ENCODE peak calls at places on chromosomes 6 and 20, in ten cellular contexts. One of them, this sample, is unnamed.

GRCh38 chr6:43293698-43294097 is 4.4 kb upstream of the SLC22A7 start:
- DNase-seq in stomach: no peak
- DNase-seq in prostate gland: no peak
- DNase-seq in GM23338: no peak
- DNase-seq in HCT116: no peak
- DNase-seq in Panc1: no peak
- DNase-seq in transverse colon: no peak
- DNase-seq in SK-N-SH: no peak
- DNase-seq in K562: no peak
- DNase-seq in GM12878: no peak
- DNase-seq in this sample: no peak

GRCh38 chr6:37171141-37171969 is 1.4 kb downstream of the PIM1 start:
- DNase-seq in stomach: peak
- DNase-seq in prostate gland: peak
- DNase-seq in GM23338: peak
- DNase-seq in HCT116: no peak
- DNase-seq in Panc1: no peak
- DNase-seq in transverse colon: peak
- DNase-seq in SK-N-SH: peak
- DNase-seq in K562: no peak
- DNase-seq in GM12878: no peak
- DNase-seq in this sample: peak

GRCh38 chr20:59039233-59039632 is 3.4 kb downstream of the PRELID3B start:
- DNase-seq in stomach: no peak
- DNase-seq in prostate gland: no peak
- DNase-seq in GM23338: no peak
- DNase-seq in HCT116: no peak
- DNase-seq in Panc1: no peak
- DNase-seq in transverse colon: no peak
- DNase-seq in SK-N-SH: no peak
- DNase-seq in K562: no peak
- DNase-seq in GM12878: no peak
- DNase-seq in this sample: no peak

GRCh38 chr6:14333556-14334305 is 216.2 kb downstream of the CD83 start:
- DNase-seq in stomach: no peak
- DNase-seq in prostate gland: no peak
- DNase-seq in GM23338: no peak
- DNase-seq in HCT116: no peak
- DNase-seq in Panc1: no peak
- DNase-seq in transverse colon: no peak
- DNase-seq in SK-N-SH: no peak
- DNase-seq in K562: no peak
- DNase-seq in GM12878: no peak
- DNase-seq in this sample: no peak

GRCh38 chr20:36865076-36865860 is 10.7 kb upstream of the TLDC2 start:
- DNase-seq in stomach: no peak
- DNase-seq in prostate gland: no peak
- DNase-seq in GM23338: peak
- DNase-seq in HCT116: no peak
- DNase-seq in Panc1: no peak
- DNase-seq in transverse colon: no peak
- DNase-seq in SK-N-SH: no peak
- DNase-seq in K562: no peak
- DNase-seq in GM12878: no peak
- DNase-seq in this sample: no peak

GRCh38 chr6:22236626-22237414 is 60.0 kb downstream of the PRL start:
- DNase-seq in stomach: no peak
- DNase-seq in prostate gland: no peak
- DNase-seq in GM23338: no peak
- DNase-seq in HCT116: no peak
- DNase-seq in Panc1: no peak
- DNase-seq in transverse colon: no peak
- DNase-seq in SK-N-SH: no peak
- DNase-seq in K562: no peak
- DNase-seq in GM12878: no peak
- DNase-seq in this sample: no peak

GRCh38 chr6:131967948-131968347 is 16.8 kb upstream of the CCN2 start:
- DNase-seq in stomach: no peak
- DNase-seq in prostate gland: no peak
- DNase-seq in GM23338: no peak
- DNase-seq in HCT116: no peak
- DNase-seq in Panc1: no peak
- DNase-seq in transverse colon: no peak
- DNase-seq in SK-N-SH: no peak
- DNase-seq in K562: no peak
- DNase-seq in GM12878: no peak
- DNase-seq in this sample: no peak

GRCh38 chr6:121499666-121500065 is 64.2 kb downstream of the GJA1 start:
- DNase-seq in stomach: no peak
- DNase-seq in prostate gland: no peak
- DNase-seq in GM23338: no peak
- DNase-seq in HCT116: no peak
- DNase-seq in Panc1: no peak
- DNase-seq in transverse colon: no peak
- DNase-seq in SK-N-SH: no peak
- DNase-seq in K562: no peak
- DNase-seq in GM12878: no peak
- DNase-seq in this sample: no peak

GRCh38 chr6:133854633-133855598 is 34.0 kb upstream of the TCF21 start:
- DNase-seq in stomach: no peak
- DNase-seq in prostate gland: no peak
- DNase-seq in GM23338: peak
- DNase-seq in HCT116: no peak
- DNase-seq in Panc1: no peak
- DNase-seq in transverse colon: no peak
- DNase-seq in SK-N-SH: peak
- DNase-seq in K562: no peak
- DNase-seq in GM12878: no peak
- DNase-seq in this sample: no peak
- TF ChIP-seq CTCF in stomach: no peak
- TF ChIP-seq CTCF in prostate gland: no peak
- TF ChIP-seq CTCF in GM23338: no peak
- TF ChIP-seq CTCF in HCT116: no peak
- TF ChIP-seq CTCF in Panc1: no peak
- TF ChIP-seq CTCF in transverse colon: no peak
- TF ChIP-seq CTCF in SK-N-SH: no peak
- TF ChIP-seq CTCF in K562: no peak
- TF ChIP-seq CTCF in GM12878: no peak
- TF ChIP-seq CTCF in this sample: no peak

GRCh38 chr20:49349078-49349477 is 71.2 kb upstream of the ZNFX1 start:
- DNase-seq in stomach: no peak
- DNase-seq in prostate gland: no peak
- DNase-seq in GM23338: no peak
- DNase-seq in HCT116: no peak
- DNase-seq in Panc1: no peak
- DNase-seq in transverse colon: no peak
- DNase-seq in SK-N-SH: no peak
- DNase-seq in K562: no peak
- DNase-seq in GM12878: no peak
- DNase-seq in this sample: no peak
- TF ChIP-seq POLR2AphosphoS5 in stomach: no peak
- TF ChIP-seq POLR2AphosphoS5 in prostate gland: no peak
- TF ChIP-seq POLR2AphosphoS5 in GM23338: no peak
- TF ChIP-seq POLR2AphosphoS5 in HCT116: no peak
- TF ChIP-seq POLR2AphosphoS5 in Panc1: no peak
- TF ChIP-seq POLR2AphosphoS5 in transverse colon: no peak
- TF ChIP-seq POLR2AphosphoS5 in SK-N-SH: no peak
- TF ChIP-seq POLR2AphosphoS5 in K562: no peak
- TF ChIP-seq POLR2AphosphoS5 in GM12878: no peak
- TF ChIP-seq POLR2AphosphoS5 in this sample: no peak

DNA sequence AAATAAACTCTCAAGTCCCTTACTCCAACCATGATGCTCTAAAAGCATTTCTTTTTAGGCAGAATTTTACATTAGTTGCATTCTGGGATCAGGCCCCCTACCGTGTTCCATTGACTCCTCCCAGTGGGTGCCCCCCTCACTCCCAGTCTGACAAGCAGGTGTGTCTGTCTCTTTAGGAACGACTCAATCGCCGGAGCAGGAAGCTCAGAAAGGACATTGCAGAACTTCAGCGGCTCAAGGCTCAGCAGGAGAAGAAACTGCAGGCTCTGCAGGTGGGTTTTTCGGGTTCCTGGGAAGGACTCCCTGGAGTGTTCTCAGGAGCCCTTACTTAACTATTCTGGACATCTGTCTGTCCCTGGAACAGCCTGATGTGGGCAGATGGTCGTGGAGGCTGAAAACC is 9.9 kb downstream of the TRIM40 start:
- DNase-seq in stomach: no peak
- DNase-seq in prostate gland: no peak
- DNase-seq in GM23338: no peak
- DNase-seq in HCT116: no peak
- DNase-seq in Panc1: no peak
- DNase-seq in transverse colon: no peak
- DNase-seq in SK-N-SH: no peak
- DNase-seq in K562: no peak
- DNase-seq in GM12878: no peak
- DNase-seq in this sample: no peak
- TF ChIP-seq CTCF in stomach: no peak
- TF ChIP-seq CTCF in prostate gland: no peak
- TF ChIP-seq CTCF in GM23338: no peak
- TF ChIP-seq CTCF in HCT116: no peak
- TF ChIP-seq CTCF in Panc1: no peak
- TF ChIP-seq CTCF in transverse colon: no peak
- TF ChIP-seq CTCF in SK-N-SH: no peak
- TF ChIP-seq CTCF in K562: no peak
- TF ChIP-seq CTCF in GM12878: no peak
- TF ChIP-seq CTCF in this sample: no peak

DNA sequence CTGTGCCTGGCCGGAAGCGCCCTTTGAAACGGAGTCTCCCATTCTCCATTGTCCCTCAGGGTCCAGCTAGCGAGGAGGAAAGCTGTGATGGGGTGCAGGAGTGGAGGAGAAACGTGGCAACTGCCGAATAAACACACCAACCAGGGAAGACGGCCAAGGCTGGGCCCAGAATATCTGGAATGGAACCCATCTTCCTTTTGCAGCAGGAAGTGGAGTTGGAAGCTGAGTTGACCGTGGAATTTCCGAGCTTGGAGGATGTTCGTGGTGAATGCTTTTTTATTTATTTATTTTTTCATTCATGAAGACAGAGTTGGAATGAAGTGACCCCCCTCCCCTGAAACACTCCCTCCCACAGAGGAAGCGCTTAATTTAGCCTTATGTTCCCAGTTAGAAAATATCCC is 105.6 kb upstream of the RNF24 start:
- DNase-seq in stomach: no peak
- DNase-seq in prostate gland: no peak
- DNase-seq in GM23338: no peak
- DNase-seq in HCT116: no peak
- DNase-seq in Panc1: no peak
- DNase-seq in transverse colon: no peak
- DNase-seq in SK-N-SH: no peak
- DNase-seq in K562: no peak
- DNase-seq in GM12878: no peak
- DNase-seq in this sample: no peak
- TF ChIP-seq POLR2AphosphoS5 in stomach: no peak
- TF ChIP-seq POLR2AphosphoS5 in prostate gland: no peak
- TF ChIP-seq POLR2AphosphoS5 in GM23338: no peak
- TF ChIP-seq POLR2AphosphoS5 in HCT116: no peak
- TF ChIP-seq POLR2AphosphoS5 in Panc1: no peak
- TF ChIP-seq POLR2AphosphoS5 in transverse colon: no peak
- TF ChIP-seq POLR2AphosphoS5 in SK-N-SH: no peak
- TF ChIP-seq POLR2AphosphoS5 in K562: no peak
- TF ChIP-seq POLR2AphosphoS5 in GM12878: no peak
- TF ChIP-seq POLR2AphosphoS5 in this sample: no peak

GRCh38 chr6:156876302-156876701 is 99.1 kb downstream of the ARID1B start:
- DNase-seq in stomach: peak
- DNase-seq in prostate gland: no peak
- DNase-seq in GM23338: peak
- DNase-seq in HCT116: no peak
- DNase-seq in Panc1: no peak
- DNase-seq in transverse colon: no peak
- DNase-seq in SK-N-SH: peak
- DNase-seq in K562: peak
- DNase-seq in GM12878: no peak
- DNase-seq in this sample: no peak
- TF ChIP-seq CTCF in stomach: no peak
- TF ChIP-seq CTCF in prostate gland: no peak
- TF ChIP-seq CTCF in GM23338: peak
- TF ChIP-seq CTCF in HCT116: peak
- TF ChIP-seq CTCF in Panc1: peak
- TF ChIP-seq CTCF in transverse colon: no peak
- TF ChIP-seq CTCF in SK-N-SH: peak
- TF ChIP-seq CTCF in K562: peak
- TF ChIP-seq CTCF in GM12878: no peak
- TF ChIP-seq CTCF in this sample: no peak

GRCh38 chr20:31710423-31711250 is 12.0 kb downstream of the BCL2L1 start:
- DNase-seq in stomach: peak
- DNase-seq in prostate gland: peak
- DNase-seq in GM23338: no peak
- DNase-seq in HCT116: no peak
- DNase-seq in Panc1: no peak
- DNase-seq in transverse colon: no peak
- DNase-seq in SK-N-SH: no peak
- DNase-seq in K562: no peak
- DNase-seq in GM12878: no peak
- DNase-seq in this sample: no peak
- TF ChIP-seq POLR2AphosphoS5 in stomach: peak
- TF ChIP-seq POLR2AphosphoS5 in prostate gland: peak
- TF ChIP-seq POLR2AphosphoS5 in GM23338: no peak
- TF ChIP-seq POLR2AphosphoS5 in HCT116: no peak
- TF ChIP-seq POLR2AphosphoS5 in Panc1: no peak
- TF ChIP-seq POLR2AphosphoS5 in transverse colon: no peak
- TF ChIP-seq POLR2AphosphoS5 in SK-N-SH: no peak
- TF ChIP-seq POLR2AphosphoS5 in K562: no peak
- TF ChIP-seq POLR2AphosphoS5 in GM12878: no peak
- TF ChIP-seq POLR2AphosphoS5 in this sample: peak

GRCh38 chr6:16355238-16355637 is 116.9 kb downstream of the GMPR start:
- DNase-seq in stomach: no peak
- DNase-seq in prostate gland: no peak
- DNase-seq in GM23338: no peak
- DNase-seq in HCT116: no peak
- DNase-seq in Panc1: no peak
- DNase-seq in transverse colon: no peak
- DNase-seq in SK-N-SH: no peak
- DNase-seq in K562: no peak
- DNase-seq in GM12878: no peak
- DNase-seq in this sample: no peak
- TF ChIP-seq CTCF in stomach: no peak
- TF ChIP-seq CTCF in prostate gland: no peak
- TF ChIP-seq CTCF in GM23338: no peak
- TF ChIP-seq CTCF in HCT116: no peak
- TF ChIP-seq CTCF in Panc1: no peak
- TF ChIP-seq CTCF in transverse colon: no peak
- TF ChIP-seq CTCF in SK-N-SH: no peak
- TF ChIP-seq CTCF in K562: no peak
- TF ChIP-seq CTCF in GM12878: no peak
- TF ChIP-seq CTCF in this sample: no peak

This sample was measured in breast epithelium.